ENCODE peak calls at places on chromosome 10, in four cellular contexts. One of them, this sample, is unnamed.

GRCh38 chr10:52502237-52502636 is 188.2 kb downstream of the DKK1 start:
- DNase-seq in Peyer's patch: no peak
- DNase-seq in body of pancreas: no peak
- DNase-seq in H54: no peak
- DNase-seq in this sample: no peak

GRCh38 chr10:110500515-110500905 is 2.8 kb downstream of the DUSP5 start:
- DNase-seq in Peyer's patch: no peak
- DNase-seq in body of pancreas: no peak
- DNase-seq in H54: peak
- DNase-seq in this sample: no peak

GRCh38 chr10:514137-514671 is 175.3 kb downstream of the DIP2C start:
- DNase-seq in H54: no peak
- DNase-seq in body of pancreas: peak
- DNase-seq in Peyer's patch: peak
- DNase-seq in this sample: no peak

GRCh38 chr10:62037166-62037831 is 135.8 kb downstream of the ARID5B start:
- DNase-seq in H54: no peak
- DNase-seq in body of pancreas: no peak
- DNase-seq in Peyer's patch: no peak
- DNase-seq in this sample: no peak

GRCh38 chr10:90136731-90137316 is 435.4 kb downstream of the KIF20B start:
- DNase-seq in Peyer's patch: no peak
- DNase-seq in H54: no peak
- DNase-seq in body of pancreas: no peak
- DNase-seq in this sample: no peak

GRCh38 chr10:118447478-118447877 is 105.4 kb upstream of the FAM204A start:
- DNase-seq in H54: no peak
- DNase-seq in body of pancreas: no peak
- DNase-seq in Peyer's patch: peak
- DNase-seq in this sample: peak

GRCh38 chr10:53573498-53573897 is 800.9 kb upstream of the MBL2 start:
- DNase-seq in H54: no peak
- DNase-seq in Peyer's patch: no peak
- DNase-seq in body of pancreas: no peak
- DNase-seq in this sample: no peak

GRCh38 chr10:118635674-118636402 is 40.4 kb upstream of the PRLHR start:
- DNase-seq in body of pancreas: no peak
- DNase-seq in H54: no peak
- DNase-seq in Peyer's patch: no peak
- DNase-seq in this sample: no peak

GRCh38 chr10:103244663-103245271 is 920 bp upstream of the RPEL1 start:
- DNase-seq in body of pancreas: peak
- DNase-seq in H54: peak
- DNase-seq in Peyer's patch: peak
- DNase-seq in this sample: peak

GRCh38 chr10:13939391-13939790 is 352.6 kb downstream of the PRPF18 start:
- DNase-seq in body of pancreas: no peak
- DNase-seq in Peyer's patch: no peak
- DNase-seq in H54: no peak
- DNase-seq in this sample: no peak

GRCh38 chr10:14543048-14543903 is 212.6 kb upstream of the FRMD4A start:
- DNase-seq in H54: no peak
- DNase-seq in Peyer's patch: no peak
- DNase-seq in body of pancreas: no peak
- DNase-seq in this sample: no peak

GRCh38 chr10:59905066-59905734 is 1.2 kb downstream of the CCDC6 start:
- DNase-seq in body of pancreas: peak
- DNase-seq in Peyer's patch: peak
- DNase-seq in H54: peak
- DNase-seq in this sample: peak
- TF ChIP-seq POLR2A in body of pancreas: no peak
- TF ChIP-seq POLR2A in Peyer's patch: peak
- TF ChIP-seq POLR2A in H54: no peak
- TF ChIP-seq POLR2A in this sample: no peak

GRCh38 chr10:96719850-96720421 is 378 bp downstream of the PIK3AP1 start:
- DNase-seq in H54: no peak
- DNase-seq in Peyer's patch: peak
- DNase-seq in body of pancreas: peak
- DNase-seq in this sample: peak

GRCh38 chr10:96718304-96718990 is 1.9 kb downstream of the PIK3AP1 start:
- DNase-seq in Peyer's patch: no peak
- DNase-seq in body of pancreas: no peak
- DNase-seq in H54: no peak
- DNase-seq in this sample: no peak

GRCh38 chr10:96721207-96721572 is 876 bp upstream of the PIK3AP1 start:
- DNase-seq in Peyer's patch: no peak
- DNase-seq in body of pancreas: no peak
- DNase-seq in H54: no peak
- DNase-seq in this sample: no peak

GRCh38 chr10:96719205-96719604 is 1.1 kb downstream of the PIK3AP1 start:
- DNase-seq in Peyer's patch: no peak
- DNase-seq in H54: no peak
- DNase-seq in body of pancreas: peak
- DNase-seq in this sample: no peak

DNA sequence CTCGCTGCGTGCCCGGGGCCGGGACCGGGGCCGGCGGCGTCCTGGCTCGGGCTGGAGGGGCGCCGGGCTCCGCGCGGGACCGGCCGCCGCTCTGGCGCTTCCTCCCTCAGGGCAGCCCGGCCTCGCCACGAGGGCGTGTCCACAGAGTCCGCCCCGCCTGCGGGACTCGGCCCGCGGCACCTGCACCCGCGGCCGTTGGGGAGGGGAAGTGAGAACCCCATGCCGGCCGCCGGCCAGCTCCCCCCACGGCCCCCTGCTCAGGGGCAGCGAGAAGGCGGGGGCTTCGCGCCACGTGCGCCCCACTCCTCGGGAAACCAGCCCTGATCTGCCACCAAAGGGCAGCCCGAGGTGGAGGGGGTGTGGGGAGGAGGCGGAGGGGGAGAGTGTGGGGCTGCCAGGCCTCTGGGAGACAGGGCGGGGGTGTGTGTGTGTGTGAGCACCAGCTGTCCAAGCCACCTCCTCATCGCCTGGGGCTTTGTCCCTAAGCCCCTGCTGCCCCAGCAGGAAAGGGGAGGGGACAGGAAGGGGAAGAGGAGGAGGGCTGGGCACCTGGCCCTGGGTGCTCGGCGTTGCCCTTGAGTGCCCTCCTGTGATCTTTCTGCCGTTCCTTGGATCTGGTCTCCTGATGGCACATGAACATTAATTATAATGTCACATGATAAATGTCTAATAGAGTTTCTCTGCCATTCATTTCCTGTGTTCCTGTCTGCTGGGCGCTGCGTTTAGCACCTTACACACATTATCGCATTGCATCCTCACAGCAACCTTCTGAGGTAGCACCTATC is at the start of gene PIK3AP1:
- DNase-seq in Peyer's patch: peak
- DNase-seq in H54: peak
- DNase-seq in body of pancreas: peak
- DNase-seq in this sample: peak
- TF ChIP-seq POLR2A in Peyer's patch: no peak
- TF ChIP-seq POLR2A in H54: no peak
- TF ChIP-seq POLR2A in body of pancreas: peak
- TF ChIP-seq POLR2A in this sample: peak

GRCh38 chr10:97690138-97690537 is 3.1 kb upstream of the AVPI1 start:
- DNase-seq in Peyer's patch: no peak
- DNase-seq in H54: no peak
- DNase-seq in body of pancreas: no peak
- DNase-seq in this sample: no peak
- TF ChIP-seq POLR2A in Peyer's patch: no peak
- TF ChIP-seq POLR2A in H54: no peak
- TF ChIP-seq POLR2A in body of pancreas: no peak
- TF ChIP-seq POLR2A in this sample: no peak

GRCh38 chr10:32985781-32986350 is 27.8 kb upstream of the ITGB1 start:
- DNase-seq in H54: no peak
- DNase-seq in Peyer's patch: no peak
- DNase-seq in body of pancreas: no peak
- DNase-seq in this sample: no peak

GRCh38 chr10:32983333-32983909 is 25.4 kb upstream of the ITGB1 start:
- DNase-seq in Peyer's patch: no peak
- DNase-seq in H54: no peak
- DNase-seq in body of pancreas: no peak
- DNase-seq in this sample: no peak

GRCh38 chr10:32984003-32984600 is 26.1 kb upstream of the ITGB1 start:
- DNase-seq in Peyer's patch: no peak
- DNase-seq in H54: no peak
- DNase-seq in body of pancreas: no peak
- DNase-seq in this sample: no peak

GRCh38 chr10:32987172-32987571 is 29.1 kb upstream of the ITGB1 start:
- DNase-seq in Peyer's patch: no peak
- DNase-seq in H54: no peak
- DNase-seq in body of pancreas: no peak
- DNase-seq in this sample: no peak

DNA sequence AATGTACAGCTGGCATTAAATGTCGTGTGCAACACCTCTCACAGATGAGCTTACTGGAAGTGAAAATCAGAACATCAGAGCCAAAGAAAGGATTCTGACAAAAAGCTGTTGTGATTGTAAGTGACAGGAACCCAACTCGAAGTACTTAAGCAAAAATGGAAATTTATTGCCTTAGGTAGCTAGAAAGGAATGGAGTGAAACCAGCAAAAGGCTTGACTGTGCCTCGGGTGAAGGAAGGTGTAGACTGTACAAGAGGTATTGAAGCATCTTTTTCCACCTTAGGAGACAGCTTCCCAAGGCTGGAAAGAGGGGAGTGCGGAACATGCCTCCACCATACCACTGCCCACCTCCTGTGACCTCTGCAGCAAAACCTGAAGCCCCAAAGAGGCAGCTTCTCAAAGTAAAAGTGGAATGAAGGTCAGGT is 27.3 kb upstream of the ITGB1 start:
- DNase-seq in Peyer's patch: no peak
- DNase-seq in body of pancreas: no peak
- DNase-seq in H54: no peak
- DNase-seq in this sample: no peak
- TF ChIP-seq POLR2A in Peyer's patch: no peak
- TF ChIP-seq POLR2A in body of pancreas: no peak
- TF ChIP-seq POLR2A in H54: no peak
- TF ChIP-seq POLR2A in this sample: no peak

GRCh38 chr10:88389456-88389855 is 193.7 kb downstream of the RNLS start:
- DNase-seq in Peyer's patch: no peak
- DNase-seq in H54: no peak
- DNase-seq in body of pancreas: peak
- DNase-seq in this sample: no peak

GRCh38 chr10:88382699-88383098 is 200.4 kb downstream of the RNLS start:
- DNase-seq in Peyer's patch: no peak
- DNase-seq in H54: no peak
- DNase-seq in body of pancreas: no peak
- DNase-seq in this sample: no peak

GRCh38 chr10:88386878-88387773 is 196.0 kb downstream of the RNLS start:
- DNase-seq in Peyer's patch: no peak
- DNase-seq in H54: peak
- DNase-seq in body of pancreas: peak
- DNase-seq in this sample: no peak

GRCh38 chr10:88386204-88386877 is 196.8 kb downstream of the RNLS start:
- DNase-seq in H54: no peak
- DNase-seq in Peyer's patch: no peak
- DNase-seq in body of pancreas: peak
- DNase-seq in this sample: no peak

GRCh38 chr10:88385601-88386203 is 197.4 kb downstream of the RNLS start:
- DNase-seq in Peyer's patch: peak
- DNase-seq in body of pancreas: peak
- DNase-seq in H54: peak
- DNase-seq in this sample: no peak
- TF ChIP-seq POLR2A in Peyer's patch: no peak
- TF ChIP-seq POLR2A in body of pancreas: no peak
- TF ChIP-seq POLR2A in H54: no peak
- TF ChIP-seq POLR2A in this sample: no peak

GRCh38 chr10:100186813-100187212 is 984 bp upstream of the ERLIN1 start:
- DNase-seq in body of pancreas: no peak
- DNase-seq in H54: no peak
- DNase-seq in Peyer's patch: no peak
- DNase-seq in this sample: peak
- TF ChIP-seq POLR2A in body of pancreas: no peak
- TF ChIP-seq POLR2A in H54: no peak
- TF ChIP-seq POLR2A in Peyer's patch: no peak
- TF ChIP-seq POLR2A in this sample: no peak

GRCh38 chr10:69061305-69062161 is 26.4 kb upstream of the SRGN start:
- DNase-seq in Peyer's patch: peak
- DNase-seq in body of pancreas: peak
- DNase-seq in H54: peak
- DNase-seq in this sample: no peak
- TF ChIP-seq POLR2A in Peyer's patch: no peak
- TF ChIP-seq POLR2A in body of pancreas: no peak
- TF ChIP-seq POLR2A in H54: no peak
- TF ChIP-seq POLR2A in this sample: peak

DNA sequence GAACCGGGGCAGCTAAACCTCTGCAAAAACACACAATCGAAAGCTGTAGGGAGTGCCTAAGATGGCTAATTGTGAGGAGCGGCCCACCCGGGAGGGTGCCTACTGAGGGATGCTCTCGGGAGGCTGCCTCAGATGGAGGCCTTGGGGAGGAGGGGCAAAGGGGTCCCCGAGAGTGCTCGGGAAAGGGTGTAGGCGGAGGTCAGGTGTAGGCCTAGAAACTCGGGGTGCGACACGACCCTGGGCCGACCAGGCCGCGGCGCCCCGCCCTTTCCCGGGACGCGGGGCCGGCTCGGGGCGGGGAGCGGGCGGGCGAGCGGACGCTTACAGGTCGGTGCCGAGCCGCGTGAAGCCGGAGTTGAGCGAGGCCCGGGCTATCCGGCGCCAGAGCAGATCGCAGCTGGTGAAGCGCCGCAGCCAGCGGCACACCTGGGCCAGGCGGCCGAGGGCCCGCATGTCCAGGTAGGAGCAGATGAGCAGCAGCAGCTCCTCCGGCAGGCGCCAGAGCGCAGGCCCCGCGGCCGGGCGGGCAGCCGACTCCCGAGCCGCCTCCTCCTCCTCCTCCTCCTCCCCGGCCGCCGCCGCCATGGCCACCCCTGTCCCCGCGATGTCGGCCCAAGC is 805 bp downstream of the FBXW4 start:
- DNase-seq in Peyer's patch: peak
- DNase-seq in body of pancreas: peak
- DNase-seq in H54: peak
- DNase-seq in this sample: peak
- TF ChIP-seq POLR2A in Peyer's patch: no peak
- TF ChIP-seq POLR2A in body of pancreas: peak
- TF ChIP-seq POLR2A in H54: peak
- TF ChIP-seq POLR2A in this sample: no peak